ENCODE peak calls at places on chromosomes 7 and 10, in four cellular contexts. Q is cardiac septum, Z is stromal cell of bone marrow, N is HT1080. Y is an unnamed sample.

GRCh38 chr10:77932016-77932715 is 5.6 kb upstream of the DLG5 start:
- DNase-seq in Q (no peak), Z (no peak), N (no peak), Y (no peak)

GRCh38 chr10:87642988-87643387 is 16.7 kb upstream of the PAPSS2 start:
- DNase-seq in Q (no peak), Z (no peak), N (no peak), Y (no peak)

GRCh38 chr7:19772858-19773337 is 519 bp downstream of the TMEM196 start:
- DNase-seq in Q (no peak), Z (peak), N (peak), Y (no peak)

GRCh38 chr10:47322300-47323061 is at the start of gene GDF2:
- DNase-seq in Q (peak), Z (no peak), N (no peak), Y (no peak)

GRCh38 chr7:130277763-130278643 is 11.3 kb downstream of the CPA2 start:
- DNase-seq in Q (no peak), Z (peak), N (no peak), Y (peak)

GRCh38 chr7:21368317-21368716 is 59.6 kb upstream of the SP4 start:
- DNase-seq in Q (no peak), Z (no peak), N (no peak), Y (no peak)

GRCh38 chr7:1252543-1253090 is 19.9 kb downstream of the UNCX start:
- DNase-seq in Q (no peak), Z (no peak), N (no peak), Y (no peak)

GRCh38 chr10:123548779-123549178 is 117.4 kb upstream of the GPR26 start:
- DNase-seq in Q (no peak), Z (no peak), N (no peak), Y (no peak)

GRCh38 chr10:48568131-48568530 is 36.7 kb downstream of the ARHGAP22 start:
- DNase-seq in Q (peak), Z (no peak), N (no peak), Y (no peak)

GRCh38 chr10:33542747-33543505 is 208.5 kb upstream of the NRP1 start:
- DNase-seq in Q (no peak), Z (no peak), N (peak), Y (no peak)

GRCh38 chr7:480531-481218 is 39.0 kb downstream of the PDGFA start:
- DNase-seq in Q (no peak), Z (no peak), N (no peak), Y (no peak)

GRCh38 chr7:94003446-94004023 is 620 bp downstream of the BET1 start:
- DNase-seq in Q (no peak), Z (peak), N (no peak), Y (no peak)

GRCh38 chr7:18770154-18770807 is 274.7 kb downstream of the HDAC9 start:
- DNase-seq in Q (no peak), Z (peak), N (peak), Y (no peak)

Y was measured in H4.